ENCODE peak calls at places on chromosome 7, in five cellular contexts. A is AG10803, X is coronary artery, O is IMR-90, U is BJ. I is an unnamed sample.

GRCh38 chr7:30922596-30922995 is 10.9 kb downstream of the AQP1 start:
- DNase-seq in U (no peak), A (no peak), O (no peak), X (peak), I (no peak)

GRCh38 chr7:139716156-139716942 is 61.4 kb downstream of the HIPK2 start:
- DNase-seq in U (no peak), X (peak), A (no peak), O (no peak), I (no peak)

GRCh38 chr7:111083423-111083822 is 7.5 kb upstream of the LRRN3 start:
- DNase-seq in X (no peak), O (peak), U (peak), A (peak), I (peak)

GRCh38 chr7:132495931-132496330 is 80.3 kb downstream of the PLXNA4 start:
- DNase-seq in A (no peak), O (no peak), U (no peak), X (no peak), I (no peak)

GRCh38 chr7:73842248-73842895 is at the start of gene METTL27:
- DNase-seq in O (peak), X (peak), A (peak), U (no peak), I (peak)

GRCh38 chr7:102469351-102469971 is 4.7 kb downstream of the LRWD1 start:
- DNase-seq in O (no peak), U (no peak), X (no peak), A (no peak), I (no peak)

GRCh38 chr7:49400891-49401550 is 372.4 kb upstream of the VWC2 start:
- DNase-seq in O (no peak), X (no peak), U (no peak), A (no peak), I (no peak)

GRCh38 chr7:78224923-78225322 is 426.4 kb downstream of the PHTF2 start:
- DNase-seq in U (no peak), A (no peak), O (peak), X (no peak), I (no peak)

GRCh38 chr7:100573691-100574361 is at the start of gene SAP25:
- DNase-seq in U (no peak), X (no peak), A (no peak), O (no peak), I (no peak)

GRCh38 chr7:84042110-84042539 is 152.5 kb downstream of the SEMA3A start:
- DNase-seq in X (no peak), U (peak), O (peak), A (peak), I (peak)

GRCh38 chr7:44629825-44630580 is 23.6 kb downstream of the OGDH start:
- DNase-seq in X (no peak), O (no peak), A (no peak), U (no peak), I (no peak)

GRCh38 chr7:101817031-101817929 is at the start of gene CUX1:
- DNase-seq in U (no peak), O (no peak), A (no peak), X (no peak), I (no peak)

GRCh38 chr7:101891124-101891523 is 73.7 kb downstream of the CUX1 start:
- DNase-seq in X (no peak), A (no peak), U (no peak), O (no peak), I (no peak)

GRCh38 chr7:18583305-18583704 is 87.8 kb downstream of the HDAC9 start:
- DNase-seq in X (no peak), O (peak), A (peak), U (peak), I (peak)

GRCh38 chr7:157032644-157033482 is 22.4 kb upstream of the MNX1 start:
- DNase-seq in X (peak), A (peak), U (no peak), O (no peak), I (no peak)

GRCh38 chr7:158829021-158829341 is 328 bp downstream of the ESYT2 start:
- DNase-seq in O (peak), U (no peak), X (no peak), A (peak), I (peak)

GRCh38 chr7:72316148-72316547 is 96.0 kb downstream of the CALN1 start:
- DNase-seq in X (no peak), A (no peak), U (no peak), O (no peak), I (no peak)

GRCh38 chr7:75798770-75799169 is 14.8 kb downstream of the CCL24 start:
- DNase-seq in A (no peak), O (no peak), U (no peak), X (no peak), I (no peak)

GRCh38 chr7:44378744-44379143 is 53.4 kb upstream of the CAMK2B start:
- DNase-seq in A (peak), X (no peak), O (peak), U (peak), I (peak)

GRCh38 chr7:39504963-39505362 is 61.2 kb upstream of the YAE1 start:
- DNase-seq in X (no peak), U (no peak), O (peak), A (peak), I (peak)

GRCh38 chr7:64618785-64619456 is 47.0 kb upstream of the ZNF107 start:
- DNase-seq in O (peak), X (no peak), A (peak), U (no peak), I (peak)

GRCh38 chr7:8442814-8443304 is 9.4 kb downstream of the NXPH1 start:
- DNase-seq in X (no peak), O (no peak), U (no peak), A (peak), I (peak)

GRCh38 chr7:151844080-151844827 is 32.7 kb downstream of the PRKAG2 start:
- DNase-seq in U (no peak), X (no peak), A (peak), O (peak), I (peak)

GRCh38 chr7:27189560-27190283 is 4.7 kb upstream of the HOXA11 start:
- DNase-seq in X (peak), O (no peak), A (no peak), U (no peak), I (no peak)

GRCh38 chr7:79046061-79046460 is 407.4 kb downstream of the MAGI2 start:
- DNase-seq in U (no peak), A (no peak), X (no peak), O (no peak), I (no peak)

GRCh38 chr7:152050547-152050971 is 25.1 kb downstream of the GALNT11 start:
- DNase-seq in U (no peak), A (peak), O (peak), X (no peak), I (peak)

GRCh38 chr7:56045796-56046195 is 5.4 kb downstream of the PSPH start:
- DNase-seq in X (no peak), O (no peak), A (no peak), U (no peak), I (no peak)

GRCh38 chr7:28135296-28135695 is 45.3 kb downstream of the JAZF1 start:
- DNase-seq in O (no peak), A (no peak), U (no peak), X (no peak), I (peak)

GRCh38 chr7:22980422-22980821 is 33.5 kb downstream of the HYCC1 start:
- DNase-seq in X (no peak), O (peak), U (peak), A (peak), I (peak)

GRCh38 chr7:22628112-22628511 is 98.9 kb upstream of the IL6 start:
- DNase-seq in X (no peak), O (no peak), U (no peak), A (no peak), I (no peak)

GRCh38 chr7:155343150-155343549 is 45.5 kb downstream of the INSIG1 start:
- DNase-seq in O (no peak), A (no peak), X (peak), U (no peak), I (no peak)

GRCh38 chr7:24827589-24827988 is 70.3 kb upstream of the GSDME start:
- DNase-seq in U (peak), X (no peak), A (peak), O (peak), I (peak)

GRCh38 chr7:154440058-154440457 is 387.9 kb downstream of the DPP6 start:
- DNase-seq in A (no peak), U (no peak), O (no peak), X (no peak), I (no peak)

GRCh38 chr7:55970561-55970960 is 6.2 kb downstream of the NIPSNAP2 start:
- DNase-seq in O (no peak), X (no peak), A (no peak), U (no peak), I (no peak)

GRCh38 chr7:157318015-157318706 is 18.6 kb upstream of the DNAJB6 start:
- DNase-seq in U (no peak), X (no peak), A (peak), O (peak), I (no peak)

GRCh38 chr7:43505412-43505811 is 77.5 kb upstream of the STK17A start:
- DNase-seq in O (no peak), X (no peak), U (no peak), A (no peak), I (no peak)

DNA sequence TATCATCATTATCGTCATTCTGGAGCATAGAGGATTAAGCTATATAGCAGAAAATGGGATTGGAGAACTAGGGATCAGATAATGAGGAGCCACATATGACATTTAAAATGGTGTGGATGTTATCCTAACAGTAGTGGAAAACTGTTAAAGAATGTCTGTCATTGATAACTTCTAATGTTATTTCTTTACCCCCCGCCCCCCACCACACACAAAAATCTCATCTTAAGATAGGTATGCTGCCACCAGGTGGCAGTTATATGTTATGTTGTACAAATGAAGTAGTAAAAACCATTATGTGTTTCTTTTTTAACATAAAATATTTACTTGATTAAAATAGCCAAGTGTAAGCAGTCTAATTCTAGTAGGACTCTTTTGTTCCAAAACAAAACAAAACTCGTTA is 13.0 kb downstream of the AKAP9 start:
- DNase-seq in O (peak), X (no peak), U (no peak), A (peak), I (peak)
- TF ChIP-seq CTCF in O (peak), X (no peak), U (peak), A (peak), I (peak)

GRCh38 chr7:69859342-69859741 is 261.1 kb downstream of the AUTS2 start:
- DNase-seq in A (no peak), O (no peak), X (no peak), U (no peak), I (no peak)

GRCh38 chr7:69861233-69861632 is 263.0 kb downstream of the AUTS2 start:
- DNase-seq in X (no peak), A (no peak), U (no peak), O (no peak), I (no peak)

GRCh38 chr7:69862413-69863064 is 264.3 kb downstream of the AUTS2 start:
- DNase-seq in A (no peak), O (no peak), U (no peak), X (no peak), I (no peak)

GRCh38 chr7:69858471-69858870 is 260.2 kb downstream of the AUTS2 start:
- DNase-seq in O (no peak), X (no peak), A (no peak), U (no peak), I (no peak)

DNA sequence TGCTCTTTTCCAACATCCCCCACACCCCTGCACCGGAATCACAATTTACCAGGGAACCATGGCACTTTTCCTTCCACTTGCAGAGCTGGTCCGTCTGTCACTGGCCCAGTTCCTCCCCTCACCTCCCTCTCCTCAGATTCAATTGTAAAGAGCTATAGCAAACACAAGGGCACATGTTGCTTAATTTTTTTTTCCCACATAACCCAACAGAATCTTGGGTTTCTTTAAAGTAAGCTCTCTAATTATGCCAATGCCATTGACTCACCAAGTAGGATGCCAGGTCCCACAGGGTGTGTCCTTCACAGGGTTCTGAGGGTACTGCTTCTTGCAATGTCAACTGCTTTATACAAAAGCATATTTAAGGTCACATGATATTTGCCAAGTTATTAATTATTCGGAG is 262.2 kb downstream of the AUTS2 start:
- DNase-seq in X (no peak), O (no peak), U (no peak), A (no peak), I (no peak)
- H3K4me3 ChIP-seq in X (no peak), O (no peak), U (no peak), A (no peak), I (no peak)

DNA sequence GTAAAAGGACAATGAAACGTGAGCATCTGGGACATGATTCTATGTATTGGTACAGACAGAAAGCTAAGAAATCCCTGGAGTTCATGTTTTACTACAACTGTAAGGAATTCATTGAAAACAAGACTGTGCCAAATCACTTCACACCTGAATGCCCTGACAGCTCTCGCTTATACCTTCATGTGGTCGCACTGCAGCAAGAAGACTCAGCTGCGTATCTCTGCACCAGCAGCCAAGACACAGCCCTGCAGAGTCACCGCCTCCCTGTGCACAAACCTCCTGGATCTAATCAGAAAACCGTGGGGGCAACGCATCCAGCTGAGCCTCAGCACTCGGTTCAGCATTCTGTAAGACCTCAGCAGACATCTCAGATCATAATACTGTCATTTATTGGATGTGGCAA is 41.4 kb upstream of the PRSS58 start:
- DNase-seq in U (no peak), A (no peak), X (no peak), O (no peak), I (no peak)
- TF ChIP-seq CTCF in U (no peak), A (no peak), X (no peak), O (no peak), I (no peak)

GRCh38 chr7:1854521-1855395 is 184.7 kb downstream of the ELFN1 start:
- DNase-seq in O (no peak), X (peak), U (no peak), A (no peak), I (no peak)
- H3K4me3 ChIP-seq in O (no peak), X (no peak), U (no peak), A (no peak), I (no peak)

DNA sequence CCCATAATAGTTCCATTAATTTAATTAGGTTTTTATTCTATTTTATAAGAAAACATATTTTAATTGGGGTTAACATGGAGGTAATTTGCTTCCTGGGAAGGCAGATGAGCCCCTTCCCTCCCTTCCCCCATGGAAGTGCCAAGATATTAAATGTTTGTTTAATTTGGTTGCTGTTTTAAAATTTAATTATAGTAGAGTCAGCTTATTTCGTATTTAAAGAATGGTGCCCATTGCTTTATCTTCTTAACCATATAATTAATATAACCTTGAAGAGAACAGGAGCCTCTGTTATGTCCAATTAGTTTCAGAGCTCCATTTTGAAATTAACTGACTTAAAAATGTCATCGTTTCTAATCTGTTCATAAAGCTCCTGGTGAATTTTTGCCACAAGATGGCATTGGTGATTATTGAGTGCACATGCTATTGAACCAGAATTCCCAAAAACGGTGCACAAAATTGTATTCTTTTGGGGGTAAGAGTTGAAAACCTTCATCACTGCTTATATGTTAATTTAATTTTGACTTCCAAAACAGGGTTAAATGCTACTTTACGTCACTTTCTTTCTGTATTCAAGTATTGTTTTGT is 26.0 kb downstream of the KLHDC10 start:
- DNase-seq in X (no peak), U (no peak), O (no peak), A (peak), I (peak)
- TF ChIP-seq CTCF in X (no peak), U (peak), O (peak), A (peak), I (peak)

GRCh38 chr7:130263130-130263529 is 3.5 kb upstream of the CPA2 start:
- DNase-seq in U (no peak), X (no peak), O (no peak), A (no peak), I (no peak)

GRCh38 chr7:130268463-130269317 is 2.0 kb downstream of the CPA2 start:
- DNase-seq in A (no peak), X (no peak), O (no peak), U (no peak), I (no peak)

GRCh38 chr7:130269318-130269694 is 2.6 kb downstream of the CPA2 start:
- DNase-seq in O (no peak), A (no peak), X (no peak), U (no peak), I (no peak)

GRCh38 chr7:130266258-130266960 is at the start of gene CPA2:
- DNase-seq in A (no peak), O (no peak), X (no peak), U (no peak), I (no peak)

GRCh38 chr7:130266961-130267321 is 278 bp downstream of the CPA2 start:
- DNase-seq in X (no peak), U (no peak), O (no peak), A (no peak), I (no peak)
- H3K4me3 ChIP-seq in X (no peak), U (no peak), O (no peak), A (no peak), I (no peak)

GRCh38 chr7:92641921-92642511 is 51.8 kb upstream of the FAM133B start:
- DNase-seq in X (no peak), U (no peak), O (peak), A (peak), I (peak)

GRCh38 chr7:92635538-92635937 is 45.3 kb upstream of the FAM133B start:
- DNase-seq in O (no peak), U (no peak), X (no peak), A (no peak), I (no peak)

GRCh38 chr7:92639956-92640355 is 49.8 kb upstream of the FAM133B start:
- DNase-seq in U (no peak), O (no peak), A (no peak), X (no peak), I (no peak)

GRCh38 chr7:92636018-92636560 is 45.9 kb upstream of the FAM133B start:
- DNase-seq in X (no peak), A (no peak), O (peak), U (no peak), I (peak)

DNA sequence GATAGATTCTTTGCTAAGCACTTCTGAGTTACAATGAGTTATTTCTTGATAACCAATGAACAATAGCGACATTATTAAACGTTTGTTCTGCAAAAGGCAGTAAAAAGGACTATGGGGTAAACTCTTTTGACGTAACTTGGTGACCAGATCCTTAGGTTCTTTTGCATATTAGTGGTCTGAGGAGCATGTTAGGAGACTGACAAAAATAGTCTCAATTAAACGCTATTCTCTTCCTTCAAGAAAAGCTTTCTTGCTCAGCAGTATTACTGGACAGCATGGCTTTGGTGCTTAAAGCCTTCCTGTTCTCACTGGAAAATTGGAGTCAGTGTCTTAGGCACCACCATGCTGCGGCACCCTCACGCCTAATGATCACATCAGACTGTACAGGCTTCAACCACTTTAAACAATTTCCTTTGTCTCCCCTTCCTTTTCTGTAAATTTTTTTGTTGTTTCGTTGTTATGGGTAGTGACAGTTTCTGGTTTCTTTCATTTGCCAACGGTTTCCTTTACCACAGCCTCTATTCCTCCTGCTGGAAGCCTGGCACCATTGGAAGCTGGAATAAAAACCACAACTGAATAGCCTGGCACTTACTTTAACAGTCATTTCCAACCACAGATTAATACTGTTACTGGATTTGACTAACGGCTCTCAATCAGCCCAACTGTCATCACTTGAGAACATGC is 49.2 kb upstream of the FAM133B start:
- DNase-seq in X (no peak), U (no peak), O (no peak), A (no peak), I (no peak)
- TF ChIP-seq CTCF in X (no peak), U (no peak), O (no peak), A (no peak), I (no peak)

GRCh38 chr7:87038993-87039716 is 20.3 kb downstream of the ELAPOR2 start:
- DNase-seq in U (no peak), X (no peak), A (no peak), O (no peak), I (no peak)
- H3K4me3 ChIP-seq in U (peak), X (no peak), A (peak), O (no peak), I (no peak)

I was measured in choroid plexus epithelial cell.